ENCODE peak calls at places on chromosomes 16 and 17, in seven cellular contexts. A is kidney epithelial cell, N is stomach, F is heart left ventricle, L is cardiac muscle cell, X is uterus, K is H7. Y is an unnamed sample. For H3K36me3, the result is how much of the 10 kb centered on the place peaks cover.

GRCh38 chr16:68704232-68704867 is 32.7 kb upstream of the CDH1 start:
- DNase-seq in K (peak), L (peak), X (peak), N (peak), A (peak), F (peak), Y (peak)

GRCh38 chr17:27627514-27627913 is 3.5 kb upstream of the LGALS9 start:
- DNase-seq in L (no peak), K (no peak), N (no peak), X (no peak), F (no peak), A (no peak), Y (no peak)

GRCh38 chr17:82287849-82288601 is 14.5 kb upstream of the CSNK1D start:
- DNase-seq in K (no peak), A (no peak), N (peak), F (peak), L (peak), X (peak), Y (no peak)

GRCh38 chr16:3038256-3038655 is 1.5 kb upstream of the BICDL2 start:
- DNase-seq in X (no peak), A (no peak), F (no peak), K (peak), L (no peak), N (peak), Y (peak)

GRCh38 chr17:80507965-80508364 is 31.6 kb upstream of the NPTX1 start:
- DNase-seq in K (no peak), L (no peak), A (no peak), N (no peak), F (no peak), X (no peak), Y (no peak)

GRCh38 chr17:1329745-1330343 is 50.4 kb downstream of the TRARG1 start:
- DNase-seq in N (no peak), A (no peak), K (no peak), F (no peak), X (no peak), L (no peak), Y (no peak)

GRCh38 chr16:81855552-81856153 is 76.6 kb downstream of the PLCG2 start:
- DNase-seq in X (no peak), F (no peak), L (no peak), N (no peak), A (no peak), K (peak), Y (no peak)

GRCh38 chr16:87132361-87133014 is 184.7 kb downstream of the C16orf95 start:
- DNase-seq in K (peak), A (no peak), N (no peak), X (no peak), L (peak), F (no peak), Y (no peak)

GRCh38 chr17:76251478-76252039 is 11.3 kb upstream of the RNF157 start:
- DNase-seq in L (no peak), F (no peak), K (no peak), A (no peak), N (no peak), X (no peak), Y (no peak)

GRCh38 chr16:10122546-10122945 is 59.7 kb downstream of the GRIN2A start:
- DNase-seq in X (no peak), L (no peak), K (no peak), A (no peak), N (no peak), F (no peak), Y (no peak)

GRCh38 chr16:29775742-29776408 is 2.2 kb upstream of the ZG16 start:
- DNase-seq in N (no peak), A (peak), L (peak), F (no peak), K (no peak), X (no peak), Y (no peak)

GRCh38 chr16:8677481-8677880 is 3.1 kb downstream of the ABAT start:
- DNase-seq in F (no peak), N (no peak), A (no peak), K (no peak), X (no peak), L (no peak), Y (no peak)

DNA sequence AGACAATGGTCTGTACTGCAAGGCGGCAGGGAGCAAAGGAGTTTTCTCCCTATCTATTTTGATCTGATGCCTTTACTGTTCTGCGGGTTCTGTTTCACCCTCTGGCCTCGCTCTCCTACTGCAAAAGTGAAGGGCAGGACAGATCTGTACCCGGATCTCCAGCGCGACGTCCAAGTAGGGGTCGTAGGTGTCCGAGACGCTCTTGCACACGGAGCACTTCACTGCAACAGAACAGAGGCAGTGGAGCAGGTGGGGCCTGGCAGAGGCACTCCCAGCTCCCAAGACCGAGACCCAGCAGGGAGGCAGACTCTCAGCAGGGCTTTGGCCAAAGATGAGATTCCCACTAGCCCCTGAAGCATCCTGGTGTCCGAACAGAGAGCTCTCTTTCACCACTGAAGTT is 19.8 kb downstream of the USP36 start:
- DNase-seq in L (no peak), F (no peak), A (no peak), N (no peak), K (peak), X (no peak), Y (no peak)
- H3K36me3 ChIP-seq in L (half or more), F (half or more), A (under half), N (half or more), K (half or more), X (under half), Y (half or more)

GRCh38 chr17:64171041-64171440 is 41.1 kb upstream of the ERN1 start:
- DNase-seq in X (no peak), A (no peak), L (peak), F (peak), K (no peak), N (no peak), Y (no peak)
- H3K36me3 ChIP-seq in X (under half), A (under half), L (under half), F (under half), K (under half), N (half or more), Y (under half)

GRCh38 chr17:67601897-67602296 is 115.8 kb upstream of the NOL11 start:
- DNase-seq in A (no peak), N (no peak), K (no peak), L (peak), F (no peak), X (no peak), Y (no peak)
- H3K36me3 ChIP-seq in A (under half), N (under half), K (under half), L (under half), F (under half), X (under half), Y (under half)

GRCh38 chr16:84988328-84989080 is 22.8 kb downstream of the ZDHHC7 start:
- DNase-seq in X (no peak), K (no peak), A (no peak), N (no peak), L (no peak), F (no peak), Y (no peak)

GRCh38 chr16:84990782-84991181 is 20.6 kb downstream of the ZDHHC7 start:
- DNase-seq in N (no peak), A (no peak), X (no peak), L (no peak), F (no peak), K (no peak), Y (no peak)

GRCh38 chr16:84992700-84993075 is 18.6 kb downstream of the ZDHHC7 start:
- DNase-seq in X (no peak), A (no peak), K (no peak), L (no peak), F (no peak), N (no peak), Y (no peak)

GRCh38 chr16:84986879-84987278 is 24.5 kb downstream of the ZDHHC7 start:
- DNase-seq in A (no peak), K (no peak), L (no peak), F (no peak), N (no peak), X (no peak), Y (no peak)

GRCh38 chr16:84989791-84990620 is 21.3 kb downstream of the ZDHHC7 start:
- DNase-seq in K (no peak), F (no peak), X (no peak), A (no peak), L (no peak), N (no peak), Y (no peak)
- H3K36me3 ChIP-seq in K (under half), F (half or more), X (under half), A (under half), L (under half), N (half or more), Y (under half)

Y was measured in thyroid gland.